ENCODE peak calls at places on chromosome 5, in four cellular contexts. Q, R, M and G are unnamed samples.

GRCh38 chr5:32489791-32490581 is 45.4 kb upstream of the ZFR start:
- DNase-seq in Q (no peak), M (peak), R (peak), G (peak)

GRCh38 chr5:133469252-133469651 is 143.1 kb downstream of the FSTL4 start:
- DNase-seq in M (no peak), R (no peak), Q (no peak), G (no peak)

GRCh38 chr5:102583663-102584062 is 84.9 kb upstream of the SLCO6A1 start:
- DNase-seq in R (no peak), Q (no peak), M (no peak), G (peak)

GRCh38 chr5:151595411-151595826 is 4.3 kb upstream of the FAT2 start:
- DNase-seq in R (no peak), M (no peak), Q (no peak), G (no peak)

GRCh38 chr5:34686762-34687268 is 30.7 kb downstream of the RAI14 start:
- DNase-seq in M (no peak), Q (peak), R (peak), G (peak)

GRCh38 chr5:125835293-125836172 is 587.7 kb upstream of the GRAMD2B start:
- DNase-seq in Q (no peak), M (no peak), R (peak), G (peak)

GRCh38 chr5:55276771-55277170 is 30.7 kb downstream of the DHX29 start:
- DNase-seq in Q (peak), R (no peak), M (no peak), G (no peak)

GRCh38 chr5:50730336-50730735 is 63.9 kb downstream of the PARP8 start:
- DNase-seq in M (no peak), R (no peak), Q (no peak), G (no peak)

GRCh38 chr5:39217365-39218281 is 1.7 kb downstream of the FYB1 start:
- DNase-seq in M (peak), Q (no peak), R (peak), G (peak)

GRCh38 chr5:3362606-3362910 is 233.1 kb upstream of the IRX1 start:
- DNase-seq in R (no peak), M (no peak), Q (no peak), G (no peak)

GRCh38 chr5:145943674-145944121 is 7.3 kb downstream of the SH3RF2 start:
- DNase-seq in M (no peak), R (peak), Q (no peak), G (peak)

GRCh38 chr5:197892-198489 is 6.7 kb downstream of the LRRC14B start:
- DNase-seq in R (no peak), M (no peak), Q (no peak), G (no peak)

GRCh38 chr5:165525268-165525667 is 2019.8 kb downstream of the MAT2B start:
- DNase-seq in R (no peak), M (no peak), Q (peak), G (no peak)

GRCh38 chr5:174837919-174838902 is 113.8 kb downstream of the MSX2 start:
- DNase-seq in Q (no peak), R (no peak), M (no peak), G (no peak)

GRCh38 chr5:395921-396714 is 46.9 kb upstream of the EXOC3 start:
- DNase-seq in R (peak), M (no peak), Q (no peak), G (no peak)

GRCh38 chr5:6810641-6811405 is 97.6 kb downstream of the TENT4A start:
- DNase-seq in R (no peak), M (no peak), Q (no peak), G (no peak)

GRCh38 chr5:92962752-92963151 is 618.3 kb downstream of the NR2F1-AS1 start:
- DNase-seq in Q (no peak), M (no peak), R (peak), G (no peak)

GRCh38 chr5:74378464-74378863 is 262.1 kb downstream of the ENC1 start:
- DNase-seq in R (no peak), M (no peak), Q (no peak), G (no peak)

GRCh38 chr5:34817558-34818351 is 21.2 kb upstream of the TTC23L start:
- DNase-seq in Q (no peak), M (no peak), R (no peak), G (no peak)

GRCh38 chr5:181189363-181189961 is 15.5 kb downstream of the TRIM7 start:
- DNase-seq in Q (no peak), R (no peak), M (peak), G (no peak)

GRCh38 chr5:2697446-2698200 is 53.9 kb downstream of the IRX2 start:
- DNase-seq in R (no peak), M (no peak), Q (no peak), G (no peak)

GRCh38 chr5:112310746-112311145 is 108.3 kb downstream of the EPB41L4A start:
- DNase-seq in M (no peak), Q (peak), R (no peak), G (no peak)

GRCh38 chr5:127634007-127634406 is 14.9 kb upstream of the CTXN3 start:
- DNase-seq in Q (no peak), R (no peak), M (no peak), G (no peak)

GRCh38 chr5:149679876-149680809 is 50.0 kb upstream of the PPARGC1B start:
- DNase-seq in R (no peak), M (no peak), Q (no peak), G (no peak)